ENCODE peak calls at places on chromosomes 7 and 10, in four cellular contexts. V is heart left ventricle, A is body of pancreas, T is uterus. X is an unnamed sample.

GRCh38 chr10:76621886-76622620 is 1015.6 kb downstream of the KCNMA1 start:
- DNase-seq in V (no peak), A (no peak), T (no peak), X (no peak)

GRCh38 chr10:111093741-111094380 is 17.0 kb downstream of the ADRA2A start:
- DNase-seq in V (no peak), A (no peak), T (no peak), X (peak; percentile 56)

GRCh38 chr7:28768577-28769147 is 189.5 kb downstream of the TRIL start:
- DNase-seq in V (no peak), A (no peak), T (no peak), X (no peak)

GRCh38 chr7:47991741-47992311 is 12.4 kb upstream of the HUS1 start:
- DNase-seq in V (peak; percentile 92), A (peak; percentile 79), T (peak; percentile 80), X (peak; percentile 81)

GRCh38 chr10:19302117-19302516 is 253.5 kb downstream of the MALRD1 start:
- DNase-seq in V (no peak), A (no peak), T (no peak), X (no peak)

GRCh38 chr7:92626281-92626846 is 36.2 kb upstream of the FAM133B start:
- DNase-seq in V (no peak), A (no peak), T (no peak), X (no peak)

GRCh38 chr10:103949728-103950127 is 17.2 kb upstream of the SLK start:
- DNase-seq in V (no peak), A (no peak), T (no peak), X (no peak)

GRCh38 chr7:137695942-137696341 is 150.8 kb downstream of the DGKI start:
- DNase-seq in V (no peak), A (no peak), T (no peak), X (no peak)

GRCh38 chr10:23826399-23826798 is 382.5 kb upstream of the KIAA1217 start:
- DNase-seq in V (peak; percentile 22), A (peak; percentile 22), T (no peak), X (peak; percentile 1)

GRCh38 chr7:80018941-80019808 is 115.5 kb upstream of the GNAI1 start:
- DNase-seq in V (peak; percentile 22), A (peak; percentile 26), T (peak; percentile 13), X (peak; percentile 21)

GRCh38 chr7:5997210-5997808 is 11.5 kb downstream of the PMS2 start:
- DNase-seq in V (peak; percentile 37), A (peak; percentile 58), T (peak; percentile 56), X (peak; percentile 47)

GRCh38 chr7:83524286-83525075 is 124.5 kb downstream of the SEMA3E start:
- DNase-seq in V (no peak), A (no peak), T (no peak), X (no peak)

GRCh38 chr7:68691261-68692216 is 906.7 kb upstream of the AUTS2 start:
- DNase-seq in V (no peak), A (no peak), T (peak; percentile 44), X (peak; percentile 47)

GRCh38 chr7:45069444-45070253 is 19.1 kb downstream of the NACAD start:
- DNase-seq in V (no peak), A (no peak), T (no peak), X (no peak)

GRCh38 chr10:117615649-117616048 is 73.1 kb downstream of the EMX2 start:
- DNase-seq in V (no peak), A (no peak), T (no peak), X (no peak)

GRCh38 chr7:44162179-44162578 is 21.0 kb upstream of the MYL7 start:
- DNase-seq in V (no peak), A (no peak), T (no peak), X (no peak)

GRCh38 chr10:119319161-119319919 is 112.0 kb downstream of the GRK5 start:
- DNase-seq in V (no peak), A (no peak), T (no peak), X (no peak)

GRCh38 chr7:100678291-100678984 is 4.9 kb downstream of the GNB2 start:
- DNase-seq in V (no peak), A (no peak), T (no peak), X (no peak)
- TF ChIP-seq POLR2A in V (no peak), A (no peak), T (no peak), X (no peak)

DNA sequence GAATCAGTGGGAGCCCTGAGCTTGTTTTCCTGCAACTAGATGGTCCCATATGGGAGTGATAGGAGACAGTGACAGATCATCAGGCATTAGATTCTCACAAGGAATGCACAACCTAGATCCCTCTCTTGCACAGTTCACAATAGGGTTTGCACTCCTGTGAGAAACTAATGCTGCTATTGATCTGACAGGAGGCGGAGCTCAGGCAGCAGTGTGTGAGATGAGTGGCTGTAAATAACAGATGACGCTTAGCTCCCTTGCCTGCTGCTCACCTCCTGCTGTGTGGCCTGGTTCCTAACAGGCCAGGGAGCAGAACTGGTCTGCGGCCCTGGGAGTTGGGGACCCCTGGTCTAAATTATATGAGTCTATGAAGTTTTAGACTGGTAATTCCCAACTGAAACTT is 3.9 kb downstream of the MIOS start:
- DNase-seq in V (no peak), A (peak; percentile 30), T (no peak), X (no peak)
- TF ChIP-seq POLR2A in V (no peak), A (no peak), T (no peak), X (no peak)

GRCh38 chr10:101375073-101375472 is 21.1 kb downstream of the BTRC start:
- DNase-seq in V (no peak), A (no peak), T (no peak), X (no peak)

GRCh38 chr10:101380353-101381017 is 26.5 kb downstream of the BTRC start:
- DNase-seq in V (no peak), A (no peak), T (no peak), X (no peak)

DNA sequence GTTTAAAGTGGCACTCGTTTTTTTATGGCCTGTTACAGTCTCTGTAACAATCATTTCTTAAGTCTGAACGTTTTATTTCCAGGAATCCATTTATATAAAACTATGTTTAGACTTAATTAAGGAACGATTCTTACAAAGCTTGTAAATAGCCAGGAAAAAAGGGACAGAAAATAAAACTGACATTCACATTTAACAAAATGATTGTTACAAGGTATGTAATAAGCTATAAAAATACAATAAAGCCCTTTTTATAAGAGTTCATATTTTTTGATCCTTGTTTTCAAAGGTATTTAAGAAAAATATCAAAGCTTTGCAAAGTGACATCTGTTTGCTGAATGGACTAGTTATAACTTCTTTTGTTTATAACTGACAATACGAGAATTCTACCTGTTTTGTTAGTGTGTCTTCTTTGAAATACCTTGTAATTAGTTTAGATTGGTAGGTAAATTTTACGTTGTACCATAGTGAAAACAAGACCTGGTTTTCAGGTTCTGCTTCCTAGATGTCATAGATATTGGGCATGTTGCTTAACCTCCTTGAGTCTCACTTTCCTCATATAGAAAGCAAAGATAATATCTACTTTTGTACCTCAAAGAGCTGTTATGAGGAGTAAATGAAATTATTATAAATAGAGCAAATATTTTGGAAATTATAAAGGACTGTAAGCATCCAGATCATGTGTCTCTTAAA is 25.8 kb downstream of the BTRC start:
- DNase-seq in V (no peak), A (no peak), T (no peak), X (no peak)
- TF ChIP-seq POLR2A in V (no peak), A (no peak), T (no peak), X (no peak)

DNA sequence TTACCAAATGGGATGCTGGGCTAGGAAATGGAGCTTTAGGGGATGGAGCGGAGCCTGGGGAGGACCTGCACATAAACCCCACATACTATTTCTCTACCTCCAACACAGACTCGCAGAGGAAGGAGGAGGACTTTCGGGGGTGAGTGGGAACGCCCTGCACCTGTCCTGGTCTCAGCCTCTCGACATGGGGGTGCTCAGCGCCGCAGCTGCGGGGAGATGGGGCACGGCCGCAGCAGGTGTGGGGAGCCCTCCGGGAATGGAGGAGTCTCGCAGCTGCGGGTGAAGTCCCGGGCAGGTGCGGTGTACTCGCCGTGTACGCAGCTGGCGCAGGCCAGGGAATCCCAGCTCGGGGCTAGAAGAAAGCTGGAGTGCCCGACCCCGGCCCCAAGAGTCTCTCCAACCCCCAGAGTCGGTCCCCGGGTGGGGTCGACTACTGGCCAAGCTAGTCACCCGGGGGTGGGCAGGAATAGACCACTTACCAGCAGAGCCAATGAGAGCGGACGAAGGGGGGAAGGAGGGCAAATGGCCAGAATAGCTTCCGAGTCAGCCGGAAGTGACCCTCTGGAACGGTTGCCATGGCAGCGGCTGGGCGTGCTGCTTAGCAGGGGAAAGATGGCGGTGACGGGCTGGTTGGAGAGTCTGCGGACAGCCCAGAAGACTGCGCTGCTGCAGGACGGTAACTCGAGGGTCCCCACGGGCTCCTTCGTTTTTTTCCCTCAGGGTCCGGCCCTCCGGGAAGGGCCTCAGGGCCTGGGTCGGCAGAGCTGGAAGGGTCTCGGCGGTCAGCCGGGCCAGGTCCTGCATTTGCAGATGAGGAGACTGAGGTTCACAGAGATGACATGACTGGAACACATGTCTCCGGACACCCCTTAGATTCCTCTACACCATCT is at the start of the genes DPCD and POLL:
- DNase-seq in V (peak; percentile 97), A (peak; percentile 97), T (peak; percentile 94), X (peak; percentile 93)
- TF ChIP-seq POLR2A in V (peak; percentile 53), A (no peak), T (no peak), X (peak; percentile 51)

GRCh38 chr7:129828989-129829676 is 123.6 kb downstream of the UBE2H start:
- DNase-seq in V (no peak), A (no peak), T (no peak), X (no peak)
- TF ChIP-seq POLR2A in V (no peak), A (no peak), T (no peak), X (no peak)

DNA sequence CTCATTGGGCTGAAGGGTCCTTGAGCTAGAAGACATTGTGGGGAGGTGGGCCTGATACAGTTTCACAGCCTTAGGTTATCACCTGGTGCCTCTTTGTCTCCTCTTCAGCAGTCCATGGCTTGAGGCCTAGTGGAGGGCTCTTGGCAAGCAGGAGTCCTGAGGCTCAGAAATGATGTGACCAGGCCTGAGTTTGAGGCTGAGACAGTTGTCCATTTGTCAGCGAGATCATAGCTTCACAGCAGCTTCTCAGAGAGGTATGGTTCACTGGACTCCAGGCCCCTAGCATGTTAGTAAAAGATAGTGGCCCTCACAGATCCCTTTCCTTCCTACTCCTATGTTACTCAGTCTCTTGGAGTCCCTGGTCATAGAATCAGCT is 19.1 kb downstream of the SUFU start:
- DNase-seq in V (no peak), A (no peak), T (no peak), X (no peak)
- TF ChIP-seq POLR2A in V (no peak), A (no peak), T (no peak), X (no peak)

GRCh38 chr10:13100349-13101294 is 659 bp downstream of the OPTN start:
- DNase-seq in V (peak; percentile 39), A (peak; percentile 42), T (no peak), X (peak; percentile 14)

GRCh38 chr10:13103554-13103953 is 3.6 kb downstream of the OPTN start:
- DNase-seq in V (no peak), A (no peak), T (no peak), X (no peak)

GRCh38 chr10:13099144-13099665 is 758 bp upstream of the OPTN start:
- DNase-seq in V (peak; percentile 61), A (no peak), T (peak; percentile 61), X (peak; percentile 44)

GRCh38 chr10:13102002-13102794 is 2.2 kb downstream of the OPTN start:
- DNase-seq in V (no peak), A (no peak), T (no peak), X (no peak)

DNA sequence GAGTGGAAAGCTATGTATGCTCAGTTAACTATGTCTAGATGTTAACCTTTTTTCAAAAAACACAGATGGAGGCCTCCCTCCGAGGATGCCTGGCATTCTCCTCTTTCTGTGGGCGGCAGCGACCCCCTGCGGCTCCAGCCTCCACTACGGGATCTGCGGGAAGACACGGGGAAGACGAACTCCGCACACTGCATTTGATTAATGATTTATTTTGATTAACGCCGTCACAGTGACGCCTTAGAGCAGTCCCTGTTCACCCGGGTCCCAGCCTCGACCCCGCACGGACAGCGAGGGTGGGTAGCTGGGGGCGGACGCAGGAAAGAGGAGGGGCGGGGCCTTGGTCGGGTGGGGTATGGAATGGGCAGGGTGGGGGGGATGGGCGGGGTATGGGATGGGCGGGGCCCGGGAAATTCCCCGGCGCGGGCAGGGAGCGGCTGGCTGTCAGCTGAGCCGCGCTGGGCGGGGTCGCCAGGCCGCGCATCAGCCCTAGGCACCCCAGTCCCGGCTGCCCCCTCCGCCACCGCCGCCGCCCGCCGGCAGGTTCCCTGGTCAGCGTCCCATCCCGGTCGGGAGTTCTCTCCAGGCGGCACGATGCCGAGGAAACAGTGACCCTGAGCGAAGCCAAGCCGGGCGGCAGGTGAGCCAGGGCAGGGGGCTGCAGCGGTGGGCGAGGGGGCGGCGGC is at the start of gene OPTN:
- DNase-seq in V (peak; percentile 85), A (peak; percentile 77), T (peak; percentile 79), X (peak; percentile 74)
- TF ChIP-seq POLR2A in V (peak; percentile 79), A (peak; percentile 61), T (peak; percentile 56), X (peak; percentile 63)